ENCODE peak calls at places on chromosomes 16 and 17, in six cellular contexts. Y, W, Q, X, J and P are unnamed samples. For H3K27me3 and H3K4me1, the result is how much of the 10 kb centered on the place peaks cover.

GRCh38 chr16:8655184-8655717 is 19.2 kb upstream of the ABAT start:
- DNase-seq in Y (peak), W (peak), Q (no peak), X (peak), J (no peak), P (no peak)

GRCh38 chr17:39688475-39688835 is 598 bp upstream of the PGAP3 start:
- DNase-seq in Y (no peak), W (no peak), Q (no peak), X (peak), J (no peak), P (no peak)

GRCh38 chr17:34235389-34236028 is 19.6 kb upstream of the CCL2 start:
- DNase-seq in Y (no peak), W (no peak), Q (peak), X (peak), J (no peak), P (peak)

GRCh38 chr17:49545811-49546545 is 29.7 kb upstream of the NXPH3 start:
- DNase-seq in Y (no peak), W (peak), Q (no peak), X (no peak), J (no peak), P (no peak)

GRCh38 chr17:58615768-58616659 is 75.8 kb downstream of the TEX14 start:
- DNase-seq in Y (no peak), W (no peak), Q (no peak), X (no peak), J (no peak), P (no peak)

GRCh38 chr16:9072806-9073341 is 18.6 kb upstream of the HAPSTR1 start:
- DNase-seq in Y (no peak), W (no peak), Q (no peak), X (peak), J (no peak), P (no peak)

GRCh38 chr17:12545877-12546513 is 119.7 kb upstream of the MYOCD start:
- DNase-seq in Y (peak), W (peak), Q (peak), X (peak), J (no peak), P (peak)

GRCh38 chr17:82302991-82303943 is 14.1 kb downstream of the CD7 start:
- DNase-seq in Y (no peak), W (no peak), Q (no peak), X (no peak), J (peak), P (no peak)

GRCh38 chr16:83831451-83831987 is 23.7 kb downstream of the HSBP1 start:
- DNase-seq in Y (peak), W (no peak), Q (no peak), X (no peak), J (no peak), P (no peak)

GRCh38 chr16:984736-985135 is 3.2 kb downstream of the SOX8 start:
- DNase-seq in Y (no peak), W (no peak), Q (no peak), X (no peak), J (no peak), P (no peak)

GRCh38 chr16:982152-983043 is 828 bp downstream of the SOX8 start:
- DNase-seq in Y (peak), W (no peak), Q (no peak), X (no peak), J (peak), P (peak)

GRCh38 chr16:981695-982151 is at the start of gene SOX8:
- DNase-seq in Y (peak), W (no peak), Q (no peak), X (no peak), J (no peak), P (no peak)

GRCh38 chr16:984106-984505 is 2.5 kb downstream of the SOX8 start:
- DNase-seq in Y (no peak), W (no peak), Q (no peak), X (no peak), J (no peak), P (no peak)

GRCh38 chr16:983044-984030 is 1.8 kb downstream of the SOX8 start:
- DNase-seq in Y (peak), W (no peak), Q (no peak), X (no peak), J (no peak), P (no peak)
- H3K27me3 ChIP-seq in Y (under half), W (under half), Q (half or more), X (half or more), J (under half), P (half or more)

GRCh38 chr17:76272541-76273434 is 7.6 kb downstream of the UBALD2 start:
- DNase-seq in Y (no peak), W (no peak), Q (no peak), X (no peak), J (peak), P (no peak)

GRCh38 chr17:76271669-76272540 is 6.8 kb downstream of the UBALD2 start:
- DNase-seq in Y (no peak), W (peak), Q (no peak), X (no peak), J (peak), P (no peak)

GRCh38 chr17:76273923-76274558 is 8.9 kb downstream of the UBALD2 start:
- DNase-seq in Y (no peak), W (no peak), Q (no peak), X (no peak), J (no peak), P (no peak)

GRCh38 chr17:76274559-76274956 is 9.4 kb downstream of the UBALD2 start:
- DNase-seq in Y (no peak), W (no peak), Q (no peak), X (no peak), J (no peak), P (no peak)

GRCh38 chr17:76273435-76273921 is 8.3 kb downstream of the UBALD2 start:
- DNase-seq in Y (no peak), W (no peak), Q (no peak), X (no peak), J (no peak), P (no peak)
- H3K4me1 ChIP-seq in Y (under half), W (under half), Q (under half), X (under half), J (half or more), P (under half)

DNA sequence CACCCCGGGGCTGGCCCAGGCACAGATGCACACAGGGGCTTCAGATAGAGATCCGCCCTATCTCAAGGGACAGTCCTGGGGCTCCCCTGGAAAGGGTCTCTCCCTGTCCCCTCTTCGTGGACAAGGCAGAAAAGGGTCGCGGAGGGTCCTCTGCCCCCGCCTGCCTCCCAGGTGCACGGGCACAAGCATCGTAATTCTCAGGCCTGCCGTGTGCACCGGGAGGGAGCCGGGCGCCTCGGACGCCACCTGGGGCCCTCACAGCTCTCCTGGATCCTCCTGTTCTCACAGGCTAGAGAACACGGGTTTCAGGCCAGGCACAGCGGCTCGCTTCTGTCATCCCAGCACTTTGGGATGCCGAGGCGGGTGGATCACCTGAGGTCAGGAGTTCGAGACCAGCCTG is 11.9 kb upstream of the PABPN1L start:
- DNase-seq in Y (no peak), W (no peak), Q (no peak), X (no peak), J (no peak), P (no peak)
- H3K27me3 ChIP-seq in Y (under half), W (under half), Q (half or more), X (half or more), J (under half), P (under half)

GRCh38 chr17:63434951-63435571 is 11.0 kb downstream of the CYB561 start:
- DNase-seq in Y (peak), W (peak), Q (peak), X (peak), J (peak), P (peak)

GRCh38 chr17:63438092-63439051 is 7.7 kb downstream of the CYB561 start:
- DNase-seq in Y (no peak), W (no peak), Q (no peak), X (no peak), J (no peak), P (no peak)

GRCh38 chr17:63437287-63438091 is 8.6 kb downstream of the CYB561 start:
- DNase-seq in Y (no peak), W (no peak), Q (no peak), X (no peak), J (no peak), P (no peak)

GRCh38 chr17:63435681-63436522 is 10.2 kb downstream of the CYB561 start:
- DNase-seq in Y (no peak), W (peak), Q (no peak), X (no peak), J (no peak), P (no peak)

GRCh38 chr17:63436523-63437110 is 9.5 kb downstream of the CYB561 start:
- DNase-seq in Y (peak), W (peak), Q (no peak), X (no peak), J (no peak), P (no peak)
- H3K4me1 ChIP-seq in Y (under half), W (under half), Q (under half), X (under half), J (half or more), P (half or more)